ENCODE peak calls at places on chromosomes 6 and 20, in four cellular contexts. J is BE2C; M is CD8-positive, alpha-beta memory T cell; O is breast epithelium. E is an unnamed sample.

GRCh38 chr6:134295953-134296553 is 21.9 kb downstream of the SGK1 start:
- DNase-seq in J (no peak), M (no peak), O (no peak), E (no peak)

GRCh38 chr20:62104791-62105345 is 17.4 kb upstream of the LSM14B start:
- DNase-seq in J (no peak), M (no peak), O (no peak), E (no peak)

GRCh38 chr20:63822276-63822696 is 8.8 kb downstream of the ZBTB46 start:
- DNase-seq in J (no peak), M (no peak), O (no peak), E (no peak)

GRCh38 chr6:1607557-1608221 is 2.0 kb upstream of the FOXC1 start:
- DNase-seq in J (no peak), M (no peak), O (no peak), E (no peak)

GRCh38 chr6:69624944-69625343 is 171.9 kb downstream of the LMBRD1 start:
- DNase-seq in J (no peak), M (no peak), O (no peak), E (no peak)

GRCh38 chr20:19944772-19945459 is 72.2 kb upstream of the NAA20 start:
- DNase-seq in J (no peak), M (no peak), O (no peak), E (no peak)

GRCh38 chr6:17226766-17227338 is 54.3 kb upstream of the RBM24 start:
- DNase-seq in J (no peak), M (no peak), O (no peak), E (no peak)

GRCh38 chr20:62599216-62600110 is 42.8 kb upstream of the SLCO4A1 start:
- DNase-seq in J (no peak), M (no peak), O (no peak), E (no peak)

GRCh38 chr6:28407401-28407800 is 7.9 kb upstream of the ZSCAN12 start:
- DNase-seq in J (no peak), M (no peak), O (no peak), E (no peak)

GRCh38 chr6:23659125-23659524 is 466.9 kb upstream of the NRSN1 start:
- DNase-seq in J (peak; percentile 64), M (no peak), O (no peak), E (no peak)

GRCh38 chr6:90197854-90198496 is 98.7 kb downstream of the BACH2 start:
- DNase-seq in J (peak; percentile 37), M (no peak), O (no peak), E (no peak)

GRCh38 chr20:50996901-50997830 is 25.7 kb downstream of the KCNG1 start:
- DNase-seq in J (no peak), M (no peak), O (no peak), E (no peak)

GRCh38 chr6:20333870-20334269 is 67.8 kb upstream of the E2F3 start:
- DNase-seq in J (no peak), M (no peak), O (no peak), E (no peak)

GRCh38 chr6:112130878-112131277 is 43.5 kb downstream of the FAM229B start:
- DNase-seq in J (no peak), M (no peak), O (no peak), E (no peak)

GRCh38 chr6:89818977-89819335 is 638 bp downstream of the MDN1 start:
- DNase-seq in J (no peak), M (no peak), O (no peak), E (no peak)

GRCh38 chr20:3221398-3222226 is 12.3 kb downstream of the ITPA start:
- DNase-seq in J (no peak), M (no peak), O (no peak), E (no peak)

GRCh38 chr20:15547109-15547508 is 1026.1 kb downstream of the KIF16B start:
- DNase-seq in J (no peak), M (no peak), O (no peak), E (no peak)

GRCh38 chr6:123171341-123171740 is 175.3 kb downstream of the CLVS2 start:
- DNase-seq in J (no peak), M (no peak), O (no peak), E (no peak)

GRCh38 chr6:165181951-165182414 is 127.4 kb downstream of the C6orf118 start:
- DNase-seq in J (no peak), M (no peak), O (no peak), E (no peak)

GRCh38 chr20:18857640-18858039 is 44.1 kb downstream of the SCP2D1 start:
- DNase-seq in J (no peak), M (no peak), O (no peak), E (no peak)

GRCh38 chr6:157145656-157146285 is 177.5 kb downstream of the TMEM242 start:
- DNase-seq in J (no peak), M (no peak), O (no peak), E (no peak)

GRCh38 chr20:44217342-44218092 is 6.9 kb upstream of the OSER1 start:
- DNase-seq in J (peak; percentile 87), M (peak; percentile 70), O (peak; percentile 58), E (no peak)

GRCh38 chr20:34122274-34122980 is 10.4 kb upstream of the EIF2S2 start:
- DNase-seq in J (no peak), M (no peak), O (no peak), E (no peak)

GRCh38 chr6:1538348-1538747 is 71.4 kb upstream of the FOXC1 start:
- DNase-seq in J (no peak), M (no peak), O (no peak), E (no peak)

GRCh38 chr20:3082955-3083952 is 1.3 kb downstream of the AVP start:
- DNase-seq in J (no peak), M (no peak), O (no peak), E (no peak)

GRCh38 chr6:43831211-43831610 is 61.2 kb downstream of the VEGFA start:
- DNase-seq in J (no peak), M (no peak), O (no peak), E (no peak)

GRCh38 chr20:32635764-32636163 is 38.0 kb downstream of the C20orf203 start:
- DNase-seq in J (peak; percentile 64), M (no peak), O (no peak), E (no peak)

GRCh38 chr20:11248691-11249178 is 574.9 kb upstream of the JAG1 start:
- DNase-seq in J (no peak), M (no peak), O (no peak), E (no peak)

GRCh38 chr20:31713312-31714049 is 9.2 kb downstream of the BCL2L1 start:
- DNase-seq in J (no peak), M (no peak), O (no peak), E (no peak)

GRCh38 chr20:63248835-63249591 is 5.2 kb downstream of the NKAIN4 start:
- DNase-seq in J (no peak), M (no peak), O (no peak), E (no peak)

GRCh38 chr6:117548797-117549301 is 53.5 kb downstream of the GOPC start:
- DNase-seq in J (no peak), M (peak; percentile 6), O (no peak), E (no peak)

GRCh38 chr6:124738496-124738895 is 223.7 kb upstream of the RNF217 start:
- DNase-seq in J (no peak), M (no peak), O (no peak), E (no peak)

GRCh38 chr20:18705906-18706305 is 107.7 kb upstream of the SCP2D1 start:
- DNase-seq in J (no peak), M (no peak), O (no peak), E (no peak)

GRCh38 chr6:130841128-130841728 is 14.0 kb downstream of the SMLR1 start:
- DNase-seq in J (no peak), M (no peak), O (no peak), E (no peak)

GRCh38 chr6:128570439-128571063 is 50.2 kb upstream of the PTPRK start:
- DNase-seq in J (no peak), M (no peak), O (no peak), E (no peak)

GRCh38 chr20:17936791-17937687 is 31.6 kb downstream of the SNX5 start:
- DNase-seq in J (no peak), M (no peak), O (no peak), E (no peak)

GRCh38 chr6:38554700-38555413 is 84.9 kb downstream of the BTBD9 start:
- DNase-seq in J (peak; percentile 40), M (no peak), O (no peak), E (no peak)

GRCh38 chr20:6768228-6769185 is 1.0 kb downstream of the BMP2 start:
- DNase-seq in J (no peak), M (no peak), O (no peak), E (no peak)

DNA sequence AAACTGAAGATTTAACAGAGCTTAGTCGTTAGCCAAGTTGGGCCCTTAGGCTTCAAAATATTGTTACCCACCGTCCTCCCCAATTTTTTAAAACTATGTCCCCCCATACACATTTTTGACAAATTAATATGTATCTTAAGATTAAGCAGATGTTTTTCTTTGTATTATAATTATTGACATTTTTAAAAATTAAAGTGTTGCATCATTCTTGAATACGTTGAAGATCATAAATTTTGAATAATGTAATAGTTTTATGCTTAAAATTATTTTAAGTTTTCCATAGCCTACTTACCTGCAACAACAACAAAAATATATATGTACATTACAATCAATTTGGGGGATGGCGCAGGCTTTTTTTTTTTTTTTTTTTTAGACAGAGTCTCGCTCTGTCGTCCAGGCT is 8.2 kb upstream of the PRSS16 start:
- DNase-seq in J (no peak), M (no peak), O (no peak), E (no peak)
- H3K9me3 ChIP-seq in J (no peaks in the 10 kb centered on the region), M (no peaks in the 10 kb centered on the region), O (no peaks in the 10 kb centered on the region), E (no peaks in the 10 kb centered on the region)

GRCh38 chr20:925516-925915 is 9.4 kb upstream of the ANGPT4 start:
- DNase-seq in J (no peak), M (no peak), O (no peak), E (no peak)

GRCh38 chr20:922781-923180 is 6.6 kb upstream of the ANGPT4 start:
- DNase-seq in J (no peak), M (no peak), O (no peak), E (no peak)

GRCh38 chr20:931401-931800 is 15.3 kb upstream of the ANGPT4 start:
- DNase-seq in J (no peak), M (no peak), O (no peak), E (no peak)

GRCh38 chr20:924639-925038 is 8.5 kb upstream of the ANGPT4 start:
- DNase-seq in J (no peak), M (no peak), O (no peak), E (no peak)

GRCh38 chr20:926646-927045 is 10.5 kb upstream of the ANGPT4 start:
- DNase-seq in J (no peak), M (no peak), O (no peak), E (no peak)
- H3K9me3 ChIP-seq in J (no peaks in the 10 kb centered on the region), M (no peaks in the 10 kb centered on the region), O (peaks cover 10% of the 10 kb centered on the region), E (peaks cover 9% of the 10 kb centered on the region)

GRCh38 chr20:711526-711925 is 35.9 kb upstream of the SCRT2 start:
- DNase-seq in J (no peak), M (no peak), O (no peak), E (no peak)
- H3K9me3 ChIP-seq in J (no peaks in the 10 kb centered on the region), M (no peaks in the 10 kb centered on the region), O (peaks cover 23% of the 10 kb centered on the region), E (peaks cover 25% of the 10 kb centered on the region)

DNA sequence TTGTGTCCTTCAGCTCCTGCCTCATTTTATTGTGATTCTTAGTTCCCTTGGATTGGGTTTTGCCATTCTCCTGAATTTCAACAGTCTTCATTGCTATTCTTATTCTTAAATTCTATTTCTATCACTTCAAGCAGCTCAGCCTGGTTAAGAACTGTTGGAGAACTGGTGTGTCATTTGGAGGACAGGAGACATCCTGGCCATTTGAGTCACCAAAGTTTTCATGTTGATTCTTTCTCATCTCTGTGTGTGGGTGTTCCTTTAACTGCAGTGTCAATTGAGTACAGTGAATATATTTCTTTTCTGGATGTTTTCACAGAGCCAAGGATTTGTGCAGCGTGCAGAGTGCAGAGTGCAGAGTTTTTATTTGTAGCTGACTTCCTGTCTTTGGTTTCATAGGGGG is 33.5 kb upstream of the TFB1M start:
- DNase-seq in J (no peak), M (no peak), O (no peak), E (no peak)
- H3K9me3 ChIP-seq in J (peaks cover 4% of the 10 kb centered on the region), M (no peaks in the 10 kb centered on the region), O (peaks cover 12% of the 10 kb centered on the region), E (peaks cover 7% of the 10 kb centered on the region)

GRCh38 chr20:59696476-59696875 is 92.1 kb downstream of the PHACTR3 start:
- DNase-seq in J (no peak), M (no peak), O (no peak), E (no peak)
- H3K9me3 ChIP-seq in J (no peaks in the 10 kb centered on the region), M (no peaks in the 10 kb centered on the region), O (no peaks in the 10 kb centered on the region), E (no peaks in the 10 kb centered on the region)

E was measured in esophagus squamous epithelium.